ENCODE peak calls at places on chromosomes 13 and 19, in four cellular contexts. C is kidney epithelial cell, U is fibroblast of mammary gland, H is tibial nerve. A is an unnamed sample.

GRCh38 chr13:39023316-39023715 is 14.6 kb downstream of the PROSER1 start:
- DNase-seq in H (no peak), U (peak; percentile 54), C (no peak), A (no peak)

GRCh38 chr13:51303063-51303552 is 36.4 kb upstream of the SERPINE3 start:
- DNase-seq in U (no peak), H (no peak), C (no peak), A (no peak)

GRCh38 chr19:10006335-10006708 is 4.0 kb downstream of the COL5A3 start:
- DNase-seq in U (peak; percentile 87), H (no peak), C (no peak), A (no peak)

GRCh38 chr19:7830823-7831222 is 805 bp downstream of the EVI5L start:
- DNase-seq in C (no peak), U (no peak), H (no peak), A (no peak)

GRCh38 chr19:34428549-34429285 is 536 bp downstream of the UBA2 start:
- DNase-seq in C (no peak), U (peak; percentile 28), H (no peak), A (no peak)

GRCh38 chr13:47433461-47434005 is 536.7 kb upstream of the HTR2A start:
- DNase-seq in U (peak; percentile 80), H (no peak), C (no peak), A (no peak)

GRCh38 chr13:44364019-44364418 is 9.6 kb upstream of the SERP2 start:
- DNase-seq in U (no peak), C (no peak), H (no peak), A (no peak)

GRCh38 chr19:32264568-32264967 is 80.8 kb upstream of the ZNF507 start:
- DNase-seq in U (no peak), H (no peak), C (no peak), A (no peak)

GRCh38 chr13:26262156-26262555 is 8.2 kb downstream of the CDK8 start:
- DNase-seq in H (no peak), C (no peak), U (no peak), A (no peak)

GRCh38 chr13:23570931-23571330 is 719 bp downstream of the TNFRSF19 start:
- DNase-seq in U (peak; percentile 27), H (no peak), C (no peak), A (no peak)

GRCh38 chr13:23572836-23573235 is 2.6 kb downstream of the TNFRSF19 start:
- DNase-seq in C (no peak), U (no peak), H (no peak), A (no peak)

GRCh38 chr13:23563085-23563484 is 7.1 kb upstream of the TNFRSF19 start:
- DNase-seq in C (no peak), U (no peak), H (no peak), A (no peak)

GRCh38 chr13:23570099-23570926 is at the start of gene TNFRSF19:
- DNase-seq in U (peak; percentile 86), H (peak; percentile 41), C (peak; percentile 69), A (no peak)

DNA sequence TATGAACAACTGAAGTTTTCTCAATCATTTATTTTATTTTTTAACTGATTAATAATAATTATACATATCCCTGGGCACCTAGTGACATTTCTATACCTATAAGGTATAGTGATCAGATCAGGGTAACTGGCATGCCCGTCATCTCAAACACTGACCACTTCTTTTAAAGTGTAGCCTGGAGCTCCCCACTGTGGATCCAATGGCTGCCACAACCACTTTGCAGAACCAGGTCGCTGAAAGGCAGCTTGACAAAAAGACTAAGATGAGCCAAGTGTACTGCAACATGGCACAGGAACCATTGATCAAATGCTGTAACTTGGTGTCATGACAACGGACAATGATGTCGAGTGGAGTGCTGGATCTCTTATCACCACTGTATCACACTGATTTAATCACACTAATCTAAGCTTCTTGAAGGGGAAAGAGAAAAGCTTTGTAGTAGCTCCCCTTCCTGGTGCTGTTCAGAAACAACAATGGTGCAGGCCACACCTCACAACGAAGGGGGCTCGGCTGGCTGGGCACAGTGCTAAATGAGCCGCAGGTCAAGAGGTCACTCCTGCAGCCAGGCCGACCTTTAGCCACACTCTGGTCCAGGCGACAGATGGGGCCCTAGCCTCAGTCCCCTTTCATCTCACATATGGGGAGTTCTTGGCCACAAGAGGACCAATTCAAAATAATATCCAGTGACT is 2.3 kb upstream of the TNFRSF19 start:
- DNase-seq in C (no peak), U (no peak), H (no peak), A (no peak)
- TF ChIP-seq CTCF in C (no peak), U (no peak), H (no peak), A (no peak)

GRCh38 chr13:98482476-98483444 is 94.1 kb downstream of the STK24 start:
- DNase-seq in H (peak; percentile 61), U (peak; percentile 79), C (no peak), A (no peak)
- TF ChIP-seq CTCF in H (no peak), U (no peak), C (peak; percentile 22), A (peak; percentile 51)

GRCh38 chr19:16527971-16528521 is 14.2 kb downstream of the CHERP start:
- DNase-seq in H (no peak), C (no peak), U (peak; percentile 32), A (no peak)
- TF ChIP-seq CTCF in H (no peak), C (peak; percentile 26), U (peak; percentile 38), A (peak; percentile 40)

GRCh38 chr19:54462713-54463530 is 656 bp downstream of the LENG9 start:
- DNase-seq in H (peak; percentile 35), U (peak; percentile 60), C (no peak), A (no peak)
- TF ChIP-seq CTCF in H (no peak), U (no peak), C (peak; percentile 19), A (peak; percentile 42)

DNA sequence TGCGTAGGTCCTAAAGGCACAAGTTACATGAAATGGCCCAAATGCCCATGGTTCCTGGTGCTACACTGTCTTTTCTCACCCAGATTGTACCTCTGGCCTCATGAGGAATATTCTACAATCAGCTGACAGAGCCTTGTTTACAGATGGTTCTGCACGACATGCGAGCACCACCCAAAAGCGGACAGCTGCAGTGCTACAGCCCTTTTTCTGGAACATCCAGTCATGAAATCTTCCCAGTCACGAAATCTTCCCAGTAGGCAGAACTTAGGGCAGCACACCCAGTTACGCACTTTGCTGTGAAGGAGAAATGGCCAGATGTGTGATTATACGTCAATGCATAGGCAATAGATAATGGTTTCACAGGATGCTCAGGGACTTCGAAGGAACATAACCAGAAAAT is 7.7 kb upstream of the ELF1 start:
- DNase-seq in H (no peak), C (no peak), U (no peak), A (no peak)
- TF ChIP-seq CTCF in H (no peak), C (no peak), U (no peak), A (no peak)

A was measured in osteocyte.